ENCODE peak calls at places on chromosomes 13 and 19, in six cellular contexts. D is IMR-90, S is HCT116, U is K562, W is H1, V is GM12878. H is an unnamed sample.

GRCh38 chr19:17311455-17312248 is 2.3 kb downstream of the DDA1 start:
- DNase-seq in V (no peak), D (peak; percentile 79), S (no peak), W (no peak), U (no peak), H (peak; percentile 76)

GRCh38 chr19:2424686-2425621 is 2.4 kb downstream of the TIMM13 start:
- DNase-seq in S (no peak), V (no peak), W (peak; percentile 84), D (peak; percentile 69), U (no peak), H (no peak)

GRCh38 chr13:101053694-101054093 is 362.6 kb downstream of the NALCN start:
- DNase-seq in W (no peak), U (no peak), S (no peak), D (peak; percentile 14), V (no peak), H (no peak)

GRCh38 chr19:1437609-1438008 is 587 bp upstream of the RPS15 start:
- DNase-seq in V (no peak), U (no peak), S (no peak), W (no peak), D (no peak), H (no peak)

GRCh38 chr13:19634129-19634740 is 776 bp downstream of the MPHOSPH8 start:
- DNase-seq in S (no peak), W (no peak), D (peak; percentile 57), V (no peak), U (peak; percentile 47), H (peak; percentile 18)

GRCh38 chr19:43518051-43518450 is 8.9 kb downstream of the ETHE1 start:
- DNase-seq in U (no peak), D (no peak), S (no peak), V (no peak), W (no peak), H (no peak)

GRCh38 chr19:54047626-54048025 is 16.1 kb downstream of the VSTM1 start:
- DNase-seq in V (no peak), W (no peak), D (no peak), S (no peak), U (no peak), H (no peak)

GRCh38 chr13:106284358-106284757 is 251.1 kb downstream of the EFNB2 start:
- DNase-seq in S (no peak), U (no peak), V (no peak), W (no peak), D (peak; percentile 41), H (no peak)

GRCh38 chr19:38319421-38320258 is at the start of gene KCNK6:
- DNase-seq in U (no peak), D (no peak), W (peak; percentile 87), S (no peak), V (no peak), H (no peak)

GRCh38 chr19:15672580-15673175 is at the start of gene CYP4F12:
- DNase-seq in V (no peak), U (peak; percentile 57), S (peak; percentile 49), D (no peak), W (no peak), H (peak; percentile 76)

GRCh38 chr19:10968527-10969081 is 7.8 kb downstream of the SMARCA4 start:
- DNase-seq in U (no peak), S (no peak), V (peak; percentile 41), W (no peak), D (no peak), H (no peak)

GRCh38 chr13:36163809-36164308 is 32.7 kb upstream of the DCLK1 start:
- DNase-seq in S (no peak), W (no peak), V (no peak), U (peak; percentile 3), D (peak; percentile 87), H (no peak)

GRCh38 chr13:61339054-61339621 is 76.5 kb downstream of the PCDH20 start:
- DNase-seq in S (no peak), U (no peak), D (no peak), W (no peak), V (no peak), H (no peak)

GRCh38 chr13:44819245-44819644 is 170.0 kb downstream of the NUFIP1 start:
- DNase-seq in D (peak; percentile 95), W (no peak), S (peak; percentile 85), U (no peak), V (no peak), H (peak; percentile 57)

GRCh38 chr13:20160346-20161274 is at the start of gene GJA3:
- DNase-seq in D (peak; percentile 39), S (no peak), W (peak; percentile 81), V (no peak), U (peak; percentile 53), H (no peak)

GRCh38 chr13:49938274-49938673 is 2.1 kb upstream of the SPRYD7 start:
- DNase-seq in W (no peak), D (no peak), S (no peak), V (no peak), U (no peak), H (peak; percentile 24)

GRCh38 chr19:11437955-11438354 is 2.5 kb downstream of the PRKCSH start:
- DNase-seq in V (no peak), D (no peak), S (no peak), U (no peak), W (no peak), H (no peak)

GRCh38 chr13:66673401-66673800 is 556.7 kb downstream of the PCDH9 start:
- DNase-seq in W (no peak), V (no peak), U (no peak), S (no peak), D (peak; percentile 42), H (peak; percentile 0)

GRCh38 chr13:40779049-40779448 is 8.1 kb upstream of the MRPS31 start:
- DNase-seq in D (no peak), V (no peak), S (no peak), U (no peak), W (no peak), H (no peak)

GRCh38 chr19:8454218-8454617 is 9.4 kb downstream of the HNRNPM start:
- DNase-seq in D (no peak), W (no peak), U (no peak), V (no peak), S (no peak), H (no peak)
- H4K20me1 ChIP-seq in D (peaks cover 99% of the 10 kb centered on the region), W (peaks cover 67% of the 10 kb centered on the region), U (peaks cover 85% of the 10 kb centered on the region), V (peaks cover 41% of the 10 kb centered on the region), S (peaks cover 84% of the 10 kb centered on the region), H (peaks cover 95% of the 10 kb centered on the region)

DNA sequence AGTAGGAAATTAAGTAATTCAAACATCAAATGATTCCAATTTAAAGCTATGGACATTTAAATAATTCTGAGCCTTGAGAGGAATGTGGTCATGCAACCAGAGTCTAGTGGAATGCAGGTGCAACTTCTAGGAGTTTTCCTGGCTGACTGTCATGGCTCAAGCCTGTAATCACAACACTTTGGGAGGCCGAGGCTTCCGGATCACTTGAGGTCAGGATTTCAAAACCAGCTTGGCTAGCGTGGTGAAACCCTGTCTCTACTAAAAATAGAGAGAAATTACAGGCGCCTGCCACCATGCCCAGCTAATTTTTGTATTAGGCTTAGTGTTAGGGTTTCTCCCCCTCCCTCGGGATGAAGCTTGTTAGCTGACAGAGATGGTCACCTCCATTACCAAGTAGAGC is 6.4 kb downstream of the ZNF808 start:
- DNase-seq in W (no peak), D (no peak), U (no peak), V (no peak), S (no peak), H (no peak)
- TF ChIP-seq CEBPB in W (no peak), D (no peak), U (no peak), V (no peak), S (no peak), H (no peak)

GRCh38 chr19:18853755-18854427 is 22.1 kb downstream of the UPF1 start:
- DNase-seq in U (no peak), W (no peak), D (no peak), S (no peak), V (no peak), H (no peak)
- H4K20me1 ChIP-seq in U (peaks cover 14% of the 10 kb centered on the region), W (peaks cover 22% of the 10 kb centered on the region), D (peaks cover 38% of the 10 kb centered on the region), S (peaks cover 2% of the 10 kb centered on the region), V (peaks cover 3% of the 10 kb centered on the region), H (peaks cover 19% of the 10 kb centered on the region)

GRCh38 chr19:21568816-21569496 is 63.6 kb downstream of the ZNF429 start:
- DNase-seq in U (no peak), W (no peak), V (no peak), D (peak; percentile 94), S (no peak), H (no peak)

GRCh38 chr19:21571316-21571715 is 65.9 kb downstream of the ZNF429 start:
- DNase-seq in D (no peak), V (no peak), U (no peak), S (no peak), W (no peak), H (no peak)

GRCh38 chr19:21569497-21569870 is 64.1 kb downstream of the ZNF429 start:
- DNase-seq in D (no peak), U (no peak), W (no peak), S (no peak), V (no peak), H (no peak)

GRCh38 chr19:21566073-21566472 is 60.7 kb downstream of the ZNF429 start:
- DNase-seq in W (no peak), S (no peak), V (no peak), D (no peak), U (peak; percentile 12), H (no peak)
- TF ChIP-seq CEBPB in W (no peak), S (no peak), V (no peak), D (no peak), U (no peak), H (no peak)

GRCh38 chr19:49570997-49571676 is 9.2 kb downstream of the NOSIP start:
- DNase-seq in S (no peak), V (no peak), D (no peak), W (no peak), U (peak; percentile 64), H (peak; percentile 76)

GRCh38 chr19:49573009-49573408 is 7.3 kb downstream of the NOSIP start:
- DNase-seq in S (no peak), V (no peak), D (no peak), U (no peak), W (no peak), H (no peak)

GRCh38 chr19:49573451-49573850 is 6.9 kb downstream of the NOSIP start:
- DNase-seq in V (no peak), U (no peak), W (no peak), D (peak; percentile 20), S (no peak), H (no peak)

GRCh38 chr19:49570138-49570856 is 10.1 kb downstream of the NOSIP start:
- DNase-seq in S (peak; percentile 83), U (peak; percentile 93), V (no peak), W (peak; percentile 70), D (peak; percentile 84), H (peak; percentile 88)

DNA sequence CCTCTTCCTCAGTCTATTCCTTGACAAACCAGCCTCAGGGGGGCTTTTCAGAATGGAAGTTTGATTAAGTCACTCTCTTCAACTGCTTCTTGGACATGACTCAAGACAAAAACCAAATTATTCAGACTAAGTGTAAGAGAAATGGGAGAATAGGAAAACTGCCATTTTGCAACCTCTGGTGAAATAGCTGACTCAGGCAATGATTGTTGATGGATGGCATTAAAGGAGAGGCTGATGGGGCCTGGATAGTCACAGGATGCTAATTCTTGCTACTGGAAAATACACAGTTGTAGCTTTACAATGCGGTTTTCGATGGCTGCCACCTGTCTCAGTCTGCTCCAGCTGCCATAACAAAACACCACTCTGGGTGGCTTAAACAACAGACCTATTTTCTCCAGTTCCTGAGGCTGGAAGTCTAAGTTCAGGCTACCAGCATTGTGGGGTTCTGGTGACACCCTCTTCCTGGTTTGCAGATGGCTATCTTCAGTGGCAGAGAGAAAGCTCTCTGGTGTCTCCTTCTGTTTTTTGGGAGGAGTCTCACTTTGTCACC is 6.1 kb downstream of the NOSIP start:
- DNase-seq in V (no peak), D (no peak), W (no peak), U (no peak), S (no peak), H (no peak)
- H4K20me1 ChIP-seq in V (no peaks in the 10 kb centered on the region), D (peaks cover 35% of the 10 kb centered on the region), W (peaks cover 9% of the 10 kb centered on the region), U (no peaks in the 10 kb centered on the region), S (no peaks in the 10 kb centered on the region), H (peaks cover 4% of the 10 kb centered on the region)